ENCODE peak calls at places on chromosomes 4 and X, in ten cellular contexts. W is HT-29, O is uterus, V is head of caudate nucleus, X is suprapubic skin, R is NT2/D1, M is cardiac muscle cell, I is WTC11, S is NCI-H1417 treated with DMSO at 0.1 percent for 48 hours, Z is IMR-90. N is an unnamed sample.

GRCh38 chr4:74623041-74623440 is 171.3 kb downstream of the BTC start:
- DNase-seq in W (peak; percentile 89), O (no peak), V (no peak), X (no peak), R (peak; percentile 9), M (peak; percentile 79), I (no peak), S (no peak), Z (peak; percentile 24), N (peak; percentile 2)

GRCh38 chr4:25760518-25761157 is 102.2 kb downstream of the SEL1L3 start:
- DNase-seq in W (no peak), O (no peak), V (no peak), X (no peak), R (no peak), M (peak; percentile 59), I (no peak), S (no peak), Z (peak; percentile 49), N (no peak)

GRCh38 chr4:188941524-188942109 is 802.4 kb downstream of the TRIML1 start:
- DNase-seq in W (no peak), O (no peak), V (no peak), X (no peak), R (no peak), M (peak; percentile 46), I (no peak), S (no peak), Z (peak; percentile 100), N (no peak)

GRCh38 chr4:111330786-111331185 is 707.9 kb upstream of the PITX2 start:
- DNase-seq in W (no peak), O (no peak), V (no peak), X (no peak), R (no peak), M (no peak), I (no peak), S (no peak), Z (peak; percentile 46), N (no peak)

GRCh38 chr4:140152015-140152703 is 1.8 kb downstream of the MAML3 start:
- DNase-seq in W (peak; percentile 90), O (peak; percentile 78), V (peak; percentile 76), X (peak; percentile 86), R (no peak), M (no peak), I (peak; percentile 79), S (no peak), Z (no peak), N (no peak)

GRCh38 chr4:88803600-88804096 is 106.0 kb upstream of the NAP1L5 start:
- DNase-seq in W (peak; percentile 44), O (no peak), V (no peak), X (no peak), R (no peak), M (peak; percentile 93), I (no peak), S (no peak), Z (peak; percentile 96), N (no peak)

GRCh38 chrX:45824471-45824870 is 623.8 kb upstream of the DIPK2B start:
- DNase-seq in W (peak; percentile 89), O (peak; percentile 61), V (no peak), X (no peak), R (no peak), M (peak; percentile 92), I (peak; percentile 31), S (no peak), Z (peak; percentile 96), N (no peak)

GRCh38 chrX:82320554-82320953 is 1118.7 kb downstream of the SH3BGRL start:
- DNase-seq in W (no peak), O (no peak), V (no peak), X (no peak), R (no peak), M (no peak), I (no peak), S (no peak), Z (no peak), N (no peak)

GRCh38 chr4:138677651-138678202 is 337.9 kb upstream of the NOCT start:
- DNase-seq in W (no peak), O (no peak), V (no peak), X (no peak), R (no peak), M (no peak), I (no peak), S (no peak), Z (no peak), N (no peak)

GRCh38 chr4:183723561-183724228 is 64.6 kb downstream of the TRAPPC11 start:
- DNase-seq in W (no peak), O (no peak), V (no peak), X (no peak), R (no peak), M (no peak), I (no peak), S (no peak), Z (no peak), N (no peak)

GRCh38 chr4:144562019-144562740 is 83.8 kb upstream of the HHIP start:
- DNase-seq in W (no peak), O (no peak), V (no peak), X (no peak), R (no peak), M (peak; percentile 24), I (peak; percentile 40), S (no peak), Z (no peak), N (no peak)

N was measured in iPS DF 6.9.